ENCODE peak calls at places on chromosomes 2 and 18, in six cellular contexts. A is astrocyte of the hippocampus, X is left kidney, Y is NCI-H524 treated with DMSO at 0.1 percent for 48 hours, R is SK-MEL-5, V is WTC11. P is an unnamed sample.

GRCh38 chr2:64645014-64645418 is 8.7 kb downstream of the SERTAD2 start:
- DNase-seq in A (peak; percentile 82), X (peak; percentile 93), Y (peak; percentile 28), R (peak; percentile 64), V (peak; percentile 81), P (peak; percentile 80)

GRCh38 chr2:137023205-137023604 is 257.9 kb downstream of the THSD7B start:
- DNase-seq in A (no peak), X (peak; percentile 63), Y (no peak), R (no peak), V (no peak), P (no peak)

GRCh38 chr18:49360582-49360981 is 99.9 kb downstream of the DYM start:
- DNase-seq in A (no peak), X (no peak), Y (no peak), R (no peak), V (no peak), P (no peak)

GRCh38 chr2:151976945-151977353 is 121.9 kb downstream of the CACNB4 start:
- DNase-seq in A (no peak), X (no peak), Y (no peak), R (no peak), V (no peak), P (no peak)

GRCh38 chr2:216056739-216057138 is 24.9 kb downstream of the PECR start:
- DNase-seq in A (peak; percentile 2), X (no peak), Y (no peak), R (no peak), V (no peak), P (no peak)

GRCh38 chr2:224682121-224682520 is 34.0 kb downstream of the CCDC195 start:
- DNase-seq in A (no peak), X (no peak), Y (peak; percentile 51), R (no peak), V (no peak), P (no peak)

GRCh38 chr2:42547014-42547413 is 21.4 kb upstream of the MTA3 start:
- DNase-seq in A (no peak), X (no peak), Y (no peak), R (no peak), V (no peak), P (no peak)

GRCh38 chr2:10906926-10907479 is 4.7 kb upstream of the KCNF1 start:
- DNase-seq in A (no peak), X (no peak), Y (peak; percentile 72), R (no peak), V (no peak), P (no peak)

GRCh38 chr2:8395718-8396117 is 286.1 kb upstream of the ID2 start:
- DNase-seq in A (no peak), X (no peak), Y (no peak), R (no peak), V (no peak), P (no peak)

GRCh38 chr2:55408098-55408882 is 11.4 kb downstream of the CCDC88A start:
- DNase-seq in A (peak; percentile 85), X (no peak), Y (no peak), R (no peak), V (no peak), P (no peak)

GRCh38 chr18:49212819-49213218 is 247.6 kb downstream of the DYM start:
- DNase-seq in A (peak; percentile 31), X (no peak), Y (no peak), R (no peak), V (no peak), P (no peak)

GRCh38 chr2:197097578-197098366 is 171.3 kb upstream of the PGAP1 start:
- DNase-seq in A (peak; percentile 92), X (no peak), Y (no peak), R (no peak), V (no peak), P (no peak)

GRCh38 chr18:58345064-58345463 is 283.8 kb downstream of the ALPK2 start:
- DNase-seq in A (no peak), X (peak; percentile 80), Y (no peak), R (no peak), V (no peak), P (no peak)

GRCh38 chr2:99512081-99512480 is 22.3 kb upstream of the REV1 start:
- DNase-seq in A (no peak), X (no peak), Y (no peak), R (no peak), V (no peak), P (no peak)

GRCh38 chr2:99636432-99637034 is 146.7 kb upstream of the REV1 start:
- DNase-seq in A (no peak), X (peak; percentile 84), Y (no peak), R (peak; percentile 21), V (no peak), P (no peak)

GRCh38 chr2:147492471-147492870 is 352.4 kb upstream of the ACVR2A start:
- DNase-seq in A (no peak), X (no peak), Y (no peak), R (no peak), V (no peak), P (no peak)

GRCh38 chr2:168156661-168157060 is 90.7 kb downstream of the STK39 start:
- DNase-seq in A (peak; percentile 44), X (peak; percentile 55), Y (no peak), R (no peak), V (no peak), P (no peak)

GRCh38 chr2:20196053-20196880 is 28.7 kb downstream of the SDC1 start:
- DNase-seq in A (no peak), X (no peak), Y (no peak), R (no peak), V (no peak), P (no peak)

GRCh38 chr2:19073522-19073921 is 284.9 kb downstream of the OSR1 start:
- DNase-seq in A (no peak), X (peak; percentile 95), Y (no peak), R (no peak), V (peak; percentile 53), P (no peak)

GRCh38 chr2:141207042-141207398 is 923.8 kb downstream of the LRP1B start:
- DNase-seq in A (no peak), X (no peak), Y (no peak), R (no peak), V (no peak), P (no peak)

GRCh38 chr2:85539361-85540130 is 578 bp downstream of the MAT2A start:
- DNase-seq in A (peak; percentile 84), X (peak; percentile 90), Y (no peak), R (peak; percentile 88), V (peak; percentile 48), P (peak; percentile 58)

GRCh38 chr2:23478087-23478932 is 93.3 kb downstream of the KLHL29 start:
- DNase-seq in A (peak; percentile 32), X (peak; percentile 70), Y (no peak), R (no peak), V (peak; percentile 33), P (no peak)

GRCh38 chr2:226228080-226228479 is 571.5 kb downstream of the IRS1 start:
- DNase-seq in A (no peak), X (no peak), Y (no peak), R (no peak), V (no peak), P (no peak)

GRCh38 chr2:229133155-229133772 is 137.8 kb downstream of the PID1 start:
- DNase-seq in A (peak; percentile 68), X (peak; percentile 66), Y (peak; percentile 1), R (peak; percentile 75), V (no peak), P (peak; percentile 40)

GRCh38 chr2:102708847-102709559 is 52.8 kb upstream of the TMEM182 start:
- DNase-seq in A (peak; percentile 32), X (peak; percentile 72), Y (no peak), R (no peak), V (no peak), P (no peak)

GRCh38 chr18:70299393-70299792 is 10.5 kb downstream of the SOCS6 start:
- DNase-seq in A (no peak), X (no peak), Y (no peak), R (no peak), V (no peak), P (no peak)

GRCh38 chr2:13050764-13051163 is 334.0 kb downstream of the TRIB2 start:
- DNase-seq in A (no peak), X (no peak), Y (no peak), R (peak; percentile 87), V (no peak), P (no peak)

GRCh38 chr2:13884271-13884976 is 748.1 kb upstream of the LRATD1 start:
- DNase-seq in A (no peak), X (no peak), Y (no peak), R (peak; percentile 49), V (no peak), P (no peak)

GRCh38 chr2:233990261-233990798 is 60.2 kb upstream of the SPP2 start:
- DNase-seq in A (no peak), X (no peak), Y (no peak), R (no peak), V (no peak), P (no peak)

GRCh38 chr18:57441395-57441794 is 6.2 kb downstream of the ONECUT2 start:
- DNase-seq in A (no peak), X (peak; percentile 45), Y (no peak), R (no peak), V (peak; percentile 69), P (no peak)

GRCh38 chr2:107681946-107682345 is 144.7 kb upstream of the RGPD4 start:
- DNase-seq in A (no peak), X (no peak), Y (no peak), R (no peak), V (peak; percentile 40), P (no peak)

GRCh38 chr2:111238336-111238735 is 117.6 kb downstream of the BCL2L11 start:
- DNase-seq in A (peak; percentile 21), X (no peak), Y (no peak), R (no peak), V (no peak), P (no peak)

GRCh38 chr2:74440005-74440377 is 1.7 kb downstream of the RTKN start:
- DNase-seq in A (peak; percentile 67), X (peak; percentile 87), Y (no peak), R (peak; percentile 87), V (no peak), P (no peak)

GRCh38 chr18:45839415-45840395 is 14.2 kb downstream of the SIGLEC15 start:
- DNase-seq in A (peak; percentile 82), X (peak; percentile 74), Y (no peak), R (peak; percentile 53), V (peak; percentile 56), P (no peak)

GRCh38 chr2:85694052-85695025 is at the start of gene GNLY:
- DNase-seq in A (no peak), X (no peak), Y (no peak), R (no peak), V (no peak), P (no peak)

GRCh38 chr2:4914551-4914950 is 777.6 kb upstream of the SOX11 start:
- DNase-seq in A (peak; percentile 38), X (no peak), Y (no peak), R (no peak), V (no peak), P (no peak)

GRCh38 chr18:34352385-34353163 is 127.9 kb upstream of the NOL4 start:
- DNase-seq in A (peak; percentile 43), X (peak; percentile 3), Y (no peak), R (peak; percentile 7), V (no peak), P (no peak)

GRCh38 chr2:83394134-83394965 is 1064.7 kb downstream of the SUCLG1 start:
- DNase-seq in A (peak; percentile 47), X (no peak), Y (no peak), R (no peak), V (no peak), P (no peak)

GRCh38 chr2:137178955-137179377 is 413.6 kb downstream of the THSD7B start:
- DNase-seq in A (peak; percentile 58), X (no peak), Y (no peak), R (peak; percentile 4), V (no peak), P (no peak)

P was measured in neuronal stem cell.